ENCODE peak calls at places on chromosomes 4 and X, in seven cellular contexts. R, F, B, M, N, S and Q are unnamed samples.

GRCh38 chr4:180398564-180398963 is 1844.6 kb upstream of the TENM3 start:
- DNase-seq in R (no peak), F (no peak), M (no peak), B (no peak), S (no peak), N (no peak), Q (no peak)

GRCh38 chr4:77629885-77630284 is 24.3 kb downstream of the CXCL13 start:
- DNase-seq in B (no peak), M (no peak), S (no peak), F (no peak), R (no peak), N (no peak), Q (no peak)

GRCh38 chr4:140118931-140119640 is 34.9 kb downstream of the MAML3 start:
- DNase-seq in S (no peak), B (no peak), M (no peak), F (no peak), R (no peak), N (no peak), Q (no peak)

GRCh38 chr4:47213971-47214370 is 182.6 kb downstream of the GABRB1 start:
- DNase-seq in S (peak), B (no peak), M (no peak), R (peak), F (no peak), N (peak), Q (no peak)

GRCh38 chr4:111037591-111037990 is 414.7 kb upstream of the PITX2 start:
- DNase-seq in N (no peak), R (no peak), M (no peak), B (no peak), S (no peak), F (no peak), Q (no peak)

GRCh38 chr4:17635056-17635455 is 20.6 kb downstream of the MED28 start:
- DNase-seq in F (no peak), S (no peak), R (no peak), N (no peak), B (no peak), M (no peak), Q (no peak)

GRCh38 chrX:109347618-109348017 is 134.3 kb downstream of the GUCY2F start:
- DNase-seq in F (no peak), R (peak), B (no peak), N (no peak), S (peak), M (no peak), Q (no peak)

GRCh38 chr4:85761803-85762202 is 286.9 kb downstream of the ARHGAP24 start:
- DNase-seq in S (peak), F (peak), B (peak), N (no peak), R (peak), M (no peak), Q (no peak)

GRCh38 chr4:102575369-102576129 is 74.4 kb downstream of the NFKB1 start:
- DNase-seq in M (no peak), S (peak), B (no peak), R (no peak), F (no peak), N (no peak), Q (no peak)

GRCh38 chrX:99938464-99938863 is 471.6 kb downstream of the PCDH19 start:
- DNase-seq in F (no peak), S (no peak), M (no peak), B (no peak), R (no peak), N (no peak), Q (no peak)

GRCh38 chr4:148693913-148694649 is 251.9 kb upstream of the NR3C2 start:
- DNase-seq in M (no peak), B (no peak), S (no peak), R (no peak), F (no peak), N (no peak), Q (no peak)

GRCh38 chr4:41752081-41752836 is 3.7 kb upstream of the PHOX2B start:
- DNase-seq in R (no peak), S (no peak), F (no peak), B (no peak), M (no peak), N (no peak), Q (no peak)

GRCh38 chr4:21097026-21097425 is 396.8 kb downstream of the PACRGL start:
- DNase-seq in B (no peak), F (no peak), N (no peak), R (no peak), M (no peak), S (no peak), Q (no peak)

GRCh38 chrX:136847874-136848273 is 32.7 kb downstream of the RBMX start:
- DNase-seq in R (no peak), B (no peak), F (no peak), N (no peak), M (no peak), S (peak), Q (no peak)

GRCh38 chr4:8133897-8134542 is 24.6 kb downstream of the ABLIM2 start:
- DNase-seq in B (no peak), R (no peak), N (no peak), F (no peak), S (no peak), M (no peak), Q (no peak)

DNA sequence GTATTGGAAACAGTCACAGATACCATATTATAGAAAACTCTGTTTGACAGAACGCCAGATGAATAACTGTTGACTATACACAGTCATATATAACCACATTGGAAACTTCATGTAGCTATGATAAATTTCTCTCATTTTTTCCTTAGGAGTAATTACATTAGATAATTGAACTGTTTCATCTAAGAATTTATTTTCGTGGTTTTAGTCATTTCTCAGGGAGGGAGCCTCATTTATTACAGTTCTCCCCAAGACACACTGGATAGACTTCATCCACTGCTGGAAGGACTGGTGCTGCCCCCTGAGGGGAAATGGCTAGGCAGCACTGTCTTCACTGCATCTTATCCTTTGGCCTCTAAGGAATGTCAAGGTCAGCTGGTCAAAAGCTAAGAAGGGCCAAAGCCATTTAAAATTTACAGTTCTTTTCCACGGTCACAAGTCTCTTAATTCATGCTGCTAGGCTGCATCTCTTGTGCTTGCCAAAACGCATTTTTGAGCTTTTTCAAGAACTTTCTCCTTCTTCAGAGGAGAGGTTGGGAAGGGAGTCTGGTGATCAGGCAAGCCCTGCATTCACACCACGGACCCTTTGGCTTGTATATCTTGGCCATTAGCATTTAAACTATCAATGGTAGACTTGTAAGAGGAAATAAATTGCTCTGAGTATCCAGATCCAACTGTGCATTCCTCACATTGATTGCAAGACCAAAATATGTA is 145.1 kb downstream of the CBR4 start:
- DNase-seq in B (no peak), S (peak), F (no peak), R (peak), N (no peak), M (no peak), Q (no peak)
- TF ChIP-seq CTCF in B (no peak), S (peak), F (no peak), R (peak), N (peak), M (no peak), Q (no peak)

GRCh38 chr4:113636438-113636818 is 125.1 kb downstream of the CAMK2D start:
- DNase-seq in N (no peak), B (no peak), F (no peak), M (no peak), S (no peak), R (no peak), Q (no peak)
- TF ChIP-seq CTCF in N (no peak), B (no peak), F (no peak), M (no peak), S (no peak), R (no peak), Q (no peak)

GRCh38 chrX:78886550-78886949 is 58.6 kb upstream of the P2RY10 start:
- DNase-seq in M (no peak), B (no peak), N (no peak), R (peak), S (no peak), F (no peak), Q (no peak)
- TF ChIP-seq CTCF in M (peak), B (peak), N (peak), R (peak), S (no peak), F (no peak), Q (peak)

GRCh38 chrX:1242901-1243402 is 25.7 kb upstream of the CSF2RA start:
- DNase-seq in M (no peak), R (no peak), B (no peak), S (no peak), N (no peak), F (no peak), Q (no peak)

GRCh38 chrX:1239681-1240142 is 27.3 kb upstream of the CRLF2 start:
- DNase-seq in S (no peak), M (no peak), R (no peak), B (peak), F (peak), N (no peak), Q (no peak)

GRCh38 chrX:1246816-1247215 is 21.8 kb upstream of the CSF2RA start:
- DNase-seq in F (peak), N (no peak), B (peak), R (peak), M (peak), S (peak), Q (peak)

GRCh38 chrX:1248381-1249061 is 20.1 kb upstream of the CSF2RA start:
- DNase-seq in F (no peak), R (no peak), N (no peak), S (no peak), M (no peak), B (no peak), Q (no peak)

DNA sequence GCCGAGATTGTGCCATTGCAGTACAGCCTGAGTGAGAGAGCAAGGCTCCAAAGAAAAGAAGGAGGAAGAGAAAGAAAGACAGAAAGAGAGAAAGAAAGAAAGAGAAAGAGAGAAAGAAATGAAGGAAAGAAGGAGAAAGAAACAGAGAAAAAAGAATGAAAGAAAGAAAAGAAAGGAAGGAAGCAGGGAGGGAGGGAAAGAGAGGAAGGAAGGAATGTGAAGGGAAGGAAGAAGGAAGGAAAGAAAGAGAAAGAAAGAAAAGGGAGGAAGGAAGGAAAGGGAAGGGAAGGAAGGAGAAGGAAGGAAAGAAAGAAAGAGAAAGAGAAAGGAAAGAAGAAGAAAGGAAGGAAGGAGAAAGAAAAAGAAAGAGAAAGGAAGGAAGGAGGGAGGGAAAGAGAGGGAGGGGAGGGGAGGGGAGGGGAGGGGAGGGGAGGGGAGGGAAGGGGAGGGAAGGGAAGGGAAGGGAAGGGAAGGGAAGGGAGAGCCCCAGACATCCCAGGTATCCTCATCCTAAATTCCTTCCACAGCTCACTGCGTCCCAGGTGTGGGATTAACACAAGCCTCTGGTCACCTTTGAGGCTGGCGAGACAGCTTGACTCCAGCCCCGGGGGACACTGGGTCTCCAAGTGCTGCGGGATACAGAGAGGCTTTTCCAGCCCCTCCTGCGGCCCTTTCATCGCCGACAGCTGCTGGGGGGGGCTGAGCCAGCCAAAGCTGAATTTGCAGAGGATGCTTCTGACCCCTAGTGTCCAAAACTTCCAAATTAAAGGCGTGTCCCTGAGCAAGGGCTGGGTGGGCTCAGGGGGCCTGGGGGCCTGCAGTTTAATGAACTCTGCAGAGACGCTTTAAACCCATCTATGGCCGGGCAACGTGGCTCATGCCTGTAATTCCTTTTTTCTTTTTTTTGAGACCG is 24.2 kb upstream of the CSF2RA start:
- DNase-seq in S (no peak), M (no peak), N (no peak), B (no peak), F (no peak), R (no peak), Q (no peak)
- TF ChIP-seq CTCF in S (no peak), M (no peak), N (no peak), B (no peak), F (no peak), R (no peak), Q (no peak)

GRCh38 chr4:114598191-114599121 is at the start of gene UGT8:
- DNase-seq in S (peak), M (peak), N (no peak), F (peak), R (peak), B (no peak), Q (peak)

GRCh38 chr4:114600672-114601071 is 2.1 kb downstream of the UGT8 start:
- DNase-seq in B (no peak), S (no peak), R (no peak), N (no peak), F (no peak), M (no peak), Q (no peak)

GRCh38 chr4:114599231-114600065 is 841 bp downstream of the UGT8 start:
- DNase-seq in S (peak), N (no peak), B (no peak), M (no peak), R (no peak), F (peak), Q (peak)

GRCh38 chr4:114601304-114602052 is 2.9 kb downstream of the UGT8 start:
- DNase-seq in F (no peak), N (no peak), B (no peak), M (no peak), R (no peak), S (no peak), Q (no peak)

GRCh38 chr4:114600066-114600552 is 1.5 kb downstream of the UGT8 start:
- DNase-seq in R (no peak), B (no peak), F (peak), N (no peak), M (no peak), S (no peak), Q (no peak)
- TF ChIP-seq CTCF in R (no peak), B (no peak), F (peak), N (no peak), M (no peak), S (no peak), Q (no peak)

GRCh38 chrX:131675596-131676194 is 131.8 kb downstream of the OR13H1 start:
- DNase-seq in B (no peak), S (peak), R (no peak), M (no peak), N (no peak), F (no peak), Q (no peak)
- TF ChIP-seq CTCF in B (no peak), S (peak), R (peak), M (peak), N (peak), F (no peak), Q (no peak)

GRCh38 chr4:162645381-162645780 is 481.6 kb upstream of the FSTL5 start:
- DNase-seq in B (no peak), N (peak), S (peak), R (no peak), M (no peak), F (no peak), Q (no peak)
- TF ChIP-seq CTCF in B (no peak), N (peak), S (no peak), R (no peak), M (peak), F (no peak), Q (no peak)

DNA sequence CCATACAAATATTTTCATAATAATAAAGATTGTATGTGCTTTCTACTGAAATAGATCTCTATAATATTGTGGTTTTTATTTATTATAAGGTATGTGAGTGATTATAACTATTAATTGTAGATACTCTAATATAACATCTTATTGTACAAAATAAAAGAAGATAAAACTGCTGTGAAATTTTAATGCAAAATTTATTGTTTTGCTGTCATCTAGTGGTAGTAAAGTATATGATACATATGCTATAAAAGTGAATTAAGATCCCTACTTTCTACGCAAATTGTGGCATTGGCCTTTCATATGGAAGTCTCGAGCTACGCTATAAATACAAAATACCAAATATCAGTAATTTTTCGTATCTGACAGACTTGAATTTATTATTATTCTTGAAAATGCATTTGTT is 19.3 kb downstream of the YIPF7 start:
- DNase-seq in B (no peak), S (no peak), F (no peak), N (no peak), R (no peak), M (no peak), Q (no peak)
- TF ChIP-seq CTCF in B (no peak), S (no peak), F (no peak), N (peak), R (no peak), M (peak), Q (peak)

DNA sequence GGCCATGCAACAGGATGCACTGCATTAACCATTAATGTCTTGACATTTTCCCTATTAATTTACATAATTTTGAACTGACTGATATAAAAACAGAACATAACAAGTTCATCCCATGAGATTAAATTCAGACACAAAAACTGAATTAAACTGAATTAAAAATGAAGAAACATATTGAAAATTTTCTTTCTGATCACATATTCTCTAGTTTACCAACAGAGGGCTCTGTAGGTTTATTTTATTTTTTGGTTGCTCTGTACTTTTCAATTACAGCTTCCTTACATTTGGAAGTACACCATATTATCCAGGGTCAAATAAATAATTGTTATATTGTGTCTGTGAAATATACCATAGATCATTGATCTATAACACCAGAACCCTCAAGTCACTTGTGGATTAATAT is 27.3 kb upstream of the CT83 start:
- DNase-seq in N (no peak), R (peak), B (no peak), F (no peak), M (no peak), S (no peak), Q (no peak)
- TF ChIP-seq CTCF in N (no peak), R (peak), B (no peak), F (peak), M (peak), S (no peak), Q (no peak)